ENCODE peak calls at places on chromosomes 2 and 18, in seven cellular contexts. One of them, this sample, is unnamed.

GRCh38 chr2:69307696-69308064 is 79.3 kb downstream of the GFPT1 start:
- DNase-seq in B cell: no peak
- DNase-seq in A549: no peak
- DNase-seq in ecto neural progenitor cell: no peak
- DNase-seq in skeletal muscle cell: no peak
- DNase-seq in NCI-H1105 treated with DMSO at 0.1 percent for 48 hours: no peak
- DNase-seq in midbrain: no peak
- DNase-seq in this sample: no peak

GRCh38 chr2:96895709-96896651 is 26.1 kb upstream of the SEMA4C start:
- DNase-seq in B cell: no peak
- DNase-seq in A549: no peak
- DNase-seq in ecto neural progenitor cell: no peak
- DNase-seq in skeletal muscle cell: peak
- DNase-seq in NCI-H1105 treated with DMSO at 0.1 percent for 48 hours: peak
- DNase-seq in midbrain: no peak
- DNase-seq in this sample: no peak

GRCh38 chr2:69145204-69145603 is 132.2 kb downstream of the ANTXR1 start:
- DNase-seq in B cell: no peak
- DNase-seq in A549: no peak
- DNase-seq in ecto neural progenitor cell: no peak
- DNase-seq in skeletal muscle cell: peak
- DNase-seq in NCI-H1105 treated with DMSO at 0.1 percent for 48 hours: no peak
- DNase-seq in midbrain: no peak
- DNase-seq in this sample: no peak

GRCh38 chr2:112048887-112049286 is 6.2 kb upstream of the TMEM87B start:
- DNase-seq in B cell: no peak
- DNase-seq in A549: peak
- DNase-seq in ecto neural progenitor cell: no peak
- DNase-seq in skeletal muscle cell: no peak
- DNase-seq in NCI-H1105 treated with DMSO at 0.1 percent for 48 hours: peak
- DNase-seq in midbrain: peak
- DNase-seq in this sample: peak

GRCh38 chr2:239608723-239609122 is 207.9 kb upstream of the HDAC4 start:
- DNase-seq in B cell: no peak
- DNase-seq in A549: no peak
- DNase-seq in ecto neural progenitor cell: no peak
- DNase-seq in skeletal muscle cell: no peak
- DNase-seq in NCI-H1105 treated with DMSO at 0.1 percent for 48 hours: no peak
- DNase-seq in midbrain: no peak
- DNase-seq in this sample: no peak

GRCh38 chr2:44972771-44973535 is 31.5 kb downstream of the SIX3 start:
- DNase-seq in B cell: no peak
- DNase-seq in A549: no peak
- DNase-seq in ecto neural progenitor cell: peak
- DNase-seq in skeletal muscle cell: no peak
- DNase-seq in NCI-H1105 treated with DMSO at 0.1 percent for 48 hours: no peak
- DNase-seq in midbrain: no peak
- DNase-seq in this sample: peak

GRCh38 chr18:41072946-41073345 is 882.1 kb upstream of the PIK3C3 start:
- DNase-seq in B cell: no peak
- DNase-seq in A549: no peak
- DNase-seq in ecto neural progenitor cell: no peak
- DNase-seq in skeletal muscle cell: no peak
- DNase-seq in NCI-H1105 treated with DMSO at 0.1 percent for 48 hours: no peak
- DNase-seq in midbrain: no peak
- DNase-seq in this sample: no peak

GRCh38 chr18:41370740-41371623 is 584.1 kb upstream of the PIK3C3 start:
- DNase-seq in B cell: no peak
- DNase-seq in A549: no peak
- DNase-seq in ecto neural progenitor cell: no peak
- DNase-seq in skeletal muscle cell: no peak
- DNase-seq in NCI-H1105 treated with DMSO at 0.1 percent for 48 hours: peak
- DNase-seq in midbrain: no peak
- DNase-seq in this sample: no peak

GRCh38 chr2:239674981-239675855 is 274.4 kb upstream of the HDAC4 start:
- DNase-seq in B cell: no peak
- DNase-seq in A549: no peak
- DNase-seq in ecto neural progenitor cell: peak
- DNase-seq in skeletal muscle cell: no peak
- DNase-seq in NCI-H1105 treated with DMSO at 0.1 percent for 48 hours: no peak
- DNase-seq in midbrain: no peak
- DNase-seq in this sample: peak

GRCh38 chr2:128277961-128278681 is 40.5 kb downstream of the HS6ST1 start:
- DNase-seq in B cell: no peak
- DNase-seq in A549: no peak
- DNase-seq in ecto neural progenitor cell: no peak
- DNase-seq in skeletal muscle cell: no peak
- DNase-seq in NCI-H1105 treated with DMSO at 0.1 percent for 48 hours: no peak
- DNase-seq in midbrain: no peak
- DNase-seq in this sample: no peak

This sample was measured in lower leg skin.